ENCODE peak calls at places on chromosomes 4 and X, in six cellular contexts. A is fibroblast of lung, G is foreskin keratinocyte, D is Right ventricle myocardium superior, O is tibial artery, K is WTC11. S is an unnamed sample.

GRCh38 chrX:66676413-66676812 is 37.5 kb upstream of the EDA2R start:
- DNase-seq in A (peak; percentile 65), G (peak; percentile 64), D (no peak), O (no peak), K (no peak), S (no peak)

GRCh38 chr4:182704903-182705302 is 212.3 kb downstream of the DCTD start:
- DNase-seq in A (no peak), G (no peak), D (no peak), O (no peak), K (no peak), S (no peak)

GRCh38 chr4:6574747-6575502 is at the start of gene MAN2B2:
- DNase-seq in A (peak; percentile 68), G (peak; percentile 54), D (peak; percentile 94), O (peak; percentile 94), K (peak; percentile 89), S (peak; percentile 45)

GRCh38 chr4:32519060-32519459 is 1798.9 kb downstream of the PCDH7 start:
- DNase-seq in A (no peak), G (peak; percentile 2), D (no peak), O (no peak), K (no peak), S (no peak)

GRCh38 chrX:70554523-70554922 is 109.9 kb downstream of the DLG3 start:
- DNase-seq in A (peak; percentile 3), G (no peak), D (no peak), O (no peak), K (no peak), S (no peak)

GRCh38 chr4:26985836-26986235 is 125.2 kb downstream of the STIM2 start:
- DNase-seq in A (peak; percentile 79), G (no peak), D (no peak), O (no peak), K (no peak), S (peak; percentile 11)

GRCh38 chrX:137423241-137423640 is 142.7 kb upstream of the ZIC3 start:
- DNase-seq in A (no peak), G (no peak), D (no peak), O (no peak), K (no peak), S (no peak)

GRCh38 chr4:3247399-3248177 is 1.4 kb upstream of the MSANTD1 start:
- DNase-seq in A (no peak), G (no peak), D (no peak), O (no peak), K (no peak), S (no peak)

GRCh38 chrX:19554786-19555185 is 39.5 kb upstream of the MAP3K15 start:
- DNase-seq in A (peak; percentile 88), G (peak; percentile 6), D (no peak), O (no peak), K (no peak), S (peak; percentile 32)

GRCh38 chrX:2526390-2526789 is 25.6 kb upstream of the DHRSX start:
- DNase-seq in A (no peak), G (no peak), D (no peak), O (no peak), K (no peak), S (no peak)

GRCh38 chrX:39894626-39895025 is 203.1 kb downstream of the BCOR start:
- DNase-seq in A (no peak), G (no peak), D (no peak), O (no peak), K (no peak), S (no peak)

GRCh38 chr4:138243369-138243768 is 1.2 kb upstream of the SLC7A11 start:
- DNase-seq in A (peak; percentile 74), G (no peak), D (no peak), O (no peak), K (no peak), S (no peak)

GRCh38 chrX:115047181-115047580 is 29.8 kb upstream of the IL13RA2 start:
- DNase-seq in A (peak; percentile 55), G (peak; percentile 22), D (no peak), O (no peak), K (no peak), S (no peak)

GRCh38 chr4:70703695-70704332 is 15.5 kb downstream of the UTP3 start:
- DNase-seq in A (peak; percentile 75), G (peak; percentile 68), D (no peak), O (no peak), K (no peak), S (no peak)

GRCh38 chr4:142940614-142941013 is 94.5 kb upstream of the INPP4B start:
- DNase-seq in A (no peak), G (no peak), D (no peak), O (no peak), K (no peak), S (no peak)

GRCh38 chrX:11210397-11210796 is 82.8 kb upstream of the AMELX start:
- DNase-seq in A (no peak), G (no peak), D (no peak), O (no peak), K (no peak), S (no peak)

S was measured in Kasumi-1.